ENCODE peak calls at places on chromosomes 2 and 18, in six cellular contexts. I is iPS DF 6.9; Q is nucleus accumbens; X is thyroid gland; P is stimulated activated CD4-positive, alpha-beta T cell treated with anti-CD3 and anti-CD28 coated beads, Interleukin-1b, Interleukin-23, amount 100 ng/mL, for 1 hour; U is kidney. A is an unnamed sample.

GRCh38 chr18:45357681-45358470 is 257.4 kb upstream of the SLC14A2 start:
- DNase-seq in I (no peak), Q (no peak), X (no peak), P (no peak), U (no peak), A (no peak)

GRCh38 chr2:235951980-235952379 is 216.2 kb downstream of the GBX2 start:
- DNase-seq in I (no peak), Q (no peak), X (no peak), P (no peak), U (no peak), A (no peak)

GRCh38 chr2:79619442-79619841 is 106.6 kb downstream of the CTNNA2 start:
- DNase-seq in I (no peak), Q (no peak), X (no peak), P (no peak), U (no peak), A (peak)

GRCh38 chr2:108270768-108271506 is 17.8 kb upstream of the SULT1C2 start:
- DNase-seq in I (no peak), Q (no peak), X (no peak), P (no peak), U (no peak), A (no peak)

GRCh38 chr2:219475697-219476604 is 22.7 kb upstream of the GMPPA start:
- DNase-seq in I (no peak), Q (peak), X (peak), P (peak), U (peak), A (no peak)

GRCh38 chr2:54640834-54641540 is 82.5 kb upstream of the EML6 start:
- DNase-seq in I (no peak), Q (no peak), X (no peak), P (no peak), U (no peak), A (no peak)

GRCh38 chr18:7065736-7066135 is 51.9 kb downstream of the LAMA1 start:
- DNase-seq in I (no peak), Q (no peak), X (no peak), P (no peak), U (no peak), A (no peak)

GRCh38 chr2:231680992-231681852 is 27.1 kb upstream of the PTMA start:
- DNase-seq in I (no peak), Q (peak), X (peak), P (no peak), U (peak), A (peak)

GRCh38 chr2:37355735-37356134 is 11.3 kb downstream of the QPCT start:
- DNase-seq in I (no peak), Q (no peak), X (no peak), P (no peak), U (no peak), A (no peak)

GRCh38 chr2:122660786-122661634 is 905.6 kb downstream of the TSN start:
- DNase-seq in I (peak), Q (no peak), X (no peak), P (no peak), U (no peak), A (no peak)

GRCh38 chr2:27320958-27321543 is 1.8 kb downstream of the MPV17 start:
- DNase-seq in I (no peak), Q (no peak), X (peak), P (no peak), U (peak), A (no peak)

GRCh38 chr2:20291106-20291564 is 59.5 kb downstream of the PUM2 start:
- DNase-seq in I (peak), Q (no peak), X (peak), P (no peak), U (peak), A (peak)

GRCh38 chr18:63210531-63210930 is 109.0 kb downstream of the BCL2 start:
- DNase-seq in I (no peak), Q (no peak), X (no peak), P (no peak), U (no peak), A (no peak)

GRCh38 chr2:129188451-129188850 is 791.0 kb upstream of the RAB6C start:
- DNase-seq in I (no peak), Q (no peak), X (no peak), P (no peak), U (no peak), A (no peak)

GRCh38 chr2:64876137-64876647 is 113.0 kb upstream of the SLC1A4 start:
- DNase-seq in I (no peak), Q (no peak), X (no peak), P (no peak), U (no peak), A (no peak)

GRCh38 chr2:158202151-158202778 is 100.6 kb downstream of the UPP2 start:
- DNase-seq in I (no peak), Q (no peak), X (no peak), P (no peak), U (no peak), A (no peak)